ENCODE peak calls at places on chromosomes 2 and 18, in four cellular contexts. T, A, J and C are unnamed samples.

GRCh38 chr2:152453129-152453642 is 118.2 kb downstream of the FMNL2 start:
- DNase-seq in T (no peak), A (no peak), J (no peak), C (no peak)

GRCh38 chr18:73827801-73828200 is 319.8 kb downstream of the FBXO15 start:
- DNase-seq in T (no peak), A (no peak), J (no peak), C (no peak)

GRCh38 chr2:212727751-212728150 is 189.1 kb upstream of the ERBB4 start:
- DNase-seq in T (no peak), A (no peak), J (no peak), C (no peak)

GRCh38 chr18:32358075-32358474 is 112.6 kb downstream of the GAREM1 start:
- DNase-seq in T (no peak), A (no peak), J (no peak), C (no peak)

GRCh38 chr2:234061624-234062257 is 11.2 kb downstream of the SPP2 start:
- DNase-seq in T (no peak), A (no peak), J (no peak), C (no peak)

GRCh38 chr2:213818436-213818835 is 534.2 kb downstream of the SPAG16 start:
- DNase-seq in T (no peak), A (no peak), J (no peak), C (no peak)

GRCh38 chr2:41495050-41495449 is 552.8 kb upstream of the PKDCC start:
- DNase-seq in T (no peak), A (peak), J (no peak), C (no peak)

GRCh38 chr2:44674473-44675299 is 266.8 kb upstream of the SIX3 start:
- DNase-seq in T (no peak), A (no peak), J (no peak), C (no peak)

GRCh38 chr2:240308111-240308651 is 127.3 kb upstream of the GPC1 start:
- DNase-seq in T (no peak), A (no peak), J (no peak), C (no peak)

GRCh38 chr2:117523842-117524241 is 290.6 kb upstream of the DDX18 start:
- DNase-seq in T (no peak), A (no peak), J (no peak), C (no peak)

GRCh38 chr2:62524293-62524941 is 18.4 kb upstream of the TMEM17 start:
- DNase-seq in T (no peak), A (no peak), J (no peak), C (no peak)

GRCh38 chr2:102306125-102306524 is 5.2 kb upstream of the IL1RL1 start:
- DNase-seq in T (no peak), A (no peak), J (no peak), C (no peak)

GRCh38 chr18:48546411-48546810 is 7.6 kb downstream of the CTIF start:
- DNase-seq in T (no peak), A (peak), J (no peak), C (no peak)

GRCh38 chr2:228268756-228269155 is 87.3 kb upstream of the SPHKAP start:
- DNase-seq in T (no peak), A (no peak), J (no peak), C (no peak)

GRCh38 chr2:37615808-37616673 is 55.4 kb downstream of the CDC42EP3 start:
- DNase-seq in T (peak), A (no peak), J (peak), C (no peak)

DNA sequence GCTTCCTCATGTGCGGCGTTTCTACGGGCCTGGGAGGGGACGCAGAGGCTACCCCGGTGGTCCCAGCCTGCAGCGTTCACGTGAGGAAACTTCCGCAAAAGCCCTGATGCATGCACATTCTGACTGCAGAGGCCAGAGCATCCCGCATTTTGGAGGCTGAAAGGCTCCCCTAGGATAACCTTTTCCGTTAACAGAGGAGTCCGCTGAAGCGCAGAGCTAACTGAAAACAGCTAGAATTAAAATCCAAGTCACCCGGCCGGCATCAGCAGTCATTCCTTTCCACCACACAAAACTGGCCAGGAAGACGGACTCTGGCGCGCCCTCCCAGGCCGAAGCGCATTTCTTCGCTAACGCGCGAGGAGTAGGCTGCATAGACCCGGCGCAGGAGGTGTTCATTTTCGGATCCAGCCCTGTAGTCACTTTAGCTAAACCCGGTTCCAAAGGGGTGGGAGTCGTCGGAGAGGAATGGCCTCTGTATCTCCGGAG is 747 bp upstream of the TUBB6 start:
- DNase-seq in T (no peak), A (no peak), J (no peak), C (no peak)
- TF ChIP-seq CTCF in T (no peak), A (no peak), J (no peak), C (no peak)

DNA sequence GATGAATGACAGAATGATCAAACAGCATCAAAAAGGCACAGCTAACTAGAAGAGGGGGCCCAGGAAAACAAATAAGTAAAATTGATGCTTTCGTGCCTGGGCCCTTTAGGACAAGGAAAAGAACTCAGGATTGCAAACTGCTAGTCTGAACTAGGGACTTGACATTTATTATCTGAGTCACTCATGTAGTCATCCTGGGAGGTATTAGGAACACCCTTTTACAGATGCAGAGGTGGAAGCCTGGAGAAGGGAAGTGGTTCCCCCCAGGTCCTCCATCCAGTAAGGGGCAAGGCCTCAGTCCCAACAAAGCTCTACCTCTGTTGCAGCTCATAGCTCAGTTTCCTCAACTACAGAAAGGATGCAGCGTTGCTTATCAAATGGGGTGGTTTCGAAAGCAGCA is 87.0 kb upstream of the CTAGE1 start:
- DNase-seq in T (no peak), A (peak), J (no peak), C (peak)
- H3K27ac ChIP-seq in T (no peak), A (no peak), J (no peak), C (no peak)

DNA sequence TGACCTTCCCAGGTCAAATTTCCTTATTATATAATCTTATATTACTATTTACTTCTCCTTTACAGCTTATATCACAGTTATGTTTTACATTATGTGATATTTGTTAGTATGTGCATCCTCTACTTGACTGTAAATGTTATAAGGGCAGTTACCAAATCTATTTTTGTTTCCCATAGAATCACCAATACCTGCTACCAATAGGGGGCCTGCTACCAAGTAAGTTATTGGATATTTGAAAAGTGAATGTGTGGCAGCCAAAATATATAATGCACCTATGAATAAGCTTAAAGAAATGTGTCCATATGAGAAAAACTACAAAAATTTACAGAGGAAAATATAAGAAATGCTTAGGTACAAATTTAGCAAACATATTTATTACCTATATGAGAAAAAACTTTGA is 23.9 kb upstream of the CTAGE1 start:
- DNase-seq in T (no peak), A (no peak), J (no peak), C (no peak)
- TF ChIP-seq CTCF in T (no peak), A (peak), J (no peak), C (no peak)

DNA sequence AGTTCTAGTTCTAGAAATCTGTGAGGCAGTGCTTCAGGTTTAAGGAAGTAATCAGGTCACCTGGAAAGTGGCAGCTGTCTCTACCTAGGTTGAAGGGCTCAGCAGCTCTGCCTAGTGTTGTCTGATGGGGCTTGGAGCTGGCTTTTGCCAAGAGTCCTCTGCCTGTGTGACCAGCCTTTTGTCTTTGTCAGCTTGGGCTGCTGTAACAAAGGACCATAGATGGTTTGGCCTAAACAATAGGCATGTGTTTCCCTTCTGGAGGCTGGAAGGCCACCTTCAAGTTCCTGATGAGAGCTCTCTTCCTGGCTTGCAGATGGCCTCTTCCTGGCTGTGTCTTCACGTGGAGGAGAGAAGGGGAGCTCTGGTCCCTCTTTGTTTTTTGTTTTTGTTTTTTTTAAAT is 13.3 kb downstream of the UBE2F start:
- DNase-seq in T (no peak), A (no peak), J (no peak), C (no peak)
- H3K27ac ChIP-seq in T (no peak), A (no peak), J (no peak), C (peak)